ENCODE peak calls at places on chromosome 2, in five cellular contexts. O, J, R, C and I are unnamed samples.

GRCh38 chr2:62443886-62444285 is 62.1 kb downstream of the TMEM17 start:
- DNase-seq in R (no peak), J (no peak), C (no peak), O (no peak), I (no peak)

GRCh38 chr2:196601430-196602306 is 37.8 kb upstream of the CCDC150 start:
- DNase-seq in R (no peak), C (peak), O (peak), J (no peak), I (peak)

GRCh38 chr2:84971799-84972790 is 1.1 kb downstream of the KCMF1 start:
- DNase-seq in O (peak), J (peak), R (peak), C (peak), I (peak)

GRCh38 chr2:158748925-158749590 is 46.1 kb upstream of the DAPL1 start:
- DNase-seq in R (no peak), J (no peak), C (no peak), O (no peak), I (no peak)

GRCh38 chr2:234702731-234703225 is 205.9 kb upstream of the ARL4C start:
- DNase-seq in C (no peak), R (no peak), O (no peak), J (no peak), I (peak)

GRCh38 chr2:219634171-219634940 is 6.9 kb downstream of the SLC4A3 start:
- DNase-seq in O (no peak), R (peak), J (no peak), C (no peak), I (no peak)

GRCh38 chr2:107278672-107279071 is 392.7 kb upstream of the ST6GAL2 start:
- DNase-seq in O (no peak), R (no peak), C (no peak), J (no peak), I (no peak)

GRCh38 chr2:127158614-127159290 is 51.8 kb upstream of the BIN1 start:
- DNase-seq in C (no peak), J (no peak), O (peak), R (no peak), I (no peak)

GRCh38 chr2:102619414-102620319 is at the start of gene SLC9A2:
- DNase-seq in C (no peak), R (peak), J (no peak), O (peak), I (peak)

GRCh38 chr2:40957508-40957907 is 505.6 kb upstream of the SLC8A1 start:
- DNase-seq in J (peak), O (no peak), R (no peak), C (no peak), I (peak)